ENCODE peak calls at places on chromosomes 11 and 22, in seven cellular contexts. Q is mammary epithelial cell; M is colonic mucosa; C is cardiac muscle cell; U is CD8-positive, alpha-beta T cell; V is mucosa of descending colon; Z is heart right ventricle. O is an unnamed sample. For H3K4me1, the result is how much of the 10 kb centered on the place peaks cover.

GRCh38 chr22:29979645-29980303 is 96.8 kb downstream of the MTMR3 start:
- DNase-seq in U (no peak), C (no peak), V (no peak), M (no peak), Q (no peak), Z (no peak), O (no peak)

GRCh38 chr11:31643831-31644230 is 134.3 kb downstream of the ELP4 start:
- DNase-seq in C (peak), Z (no peak), M (no peak), V (no peak), Q (no peak), U (no peak), O (no peak)

GRCh38 chr11:97610000-97610399 is 1220.2 kb downstream of the JRKL start:
- DNase-seq in C (peak), M (no peak), V (no peak), U (no peak), Z (no peak), Q (no peak), O (no peak)

GRCh38 chr11:1263036-1263435 is 40.2 kb downstream of the MUC5B start:
- DNase-seq in C (no peak), V (peak), Q (no peak), M (peak), U (no peak), Z (peak), O (no peak)

GRCh38 chr22:28268845-28269244 is 349.8 kb upstream of the PITPNB start:
- DNase-seq in C (no peak), M (no peak), Q (no peak), U (no peak), Z (peak), V (no peak), O (no peak)

GRCh38 chr11:9001736-9002135 is 2.1 kb downstream of the NRIP3 start:
- DNase-seq in Z (no peak), M (no peak), Q (peak), V (no peak), U (no peak), C (peak), O (no peak)

GRCh38 chr11:14336507-14337503 is 22.2 kb downstream of the RRAS2 start:
- DNase-seq in M (no peak), Z (no peak), U (no peak), Q (peak), V (no peak), C (peak), O (no peak)

GRCh38 chr11:17864478-17864941 is 129.9 kb downstream of the KCNC1 start:
- DNase-seq in Q (peak), C (no peak), M (peak), V (peak), U (no peak), Z (no peak), O (peak)

GRCh38 chr11:130216591-130217132 is 57.1 kb downstream of the ST14 start:
- DNase-seq in Q (no peak), C (no peak), Z (no peak), V (no peak), U (no peak), M (no peak), O (no peak)

GRCh38 chr22:38308791-38309498 is 8.3 kb downstream of the CSNK1E start:
- DNase-seq in Q (no peak), M (no peak), Z (no peak), U (no peak), C (no peak), V (no peak), O (no peak)
- H3K4me1 ChIP-seq in Q (half or more), M (under half), Z (half or more), U (under half), C (under half), V (under half), O (half or more)

GRCh38 chr22:49451070-49451840 is 376.4 kb downstream of the BRD1 start:
- DNase-seq in V (no peak), M (no peak), Q (no peak), U (no peak), C (no peak), Z (no peak), O (no peak)
- H3K4me3 ChIP-seq in V (no peak), M (no peak), Q (no peak), U (no peak), C (no peak), Z (no peak), O (no peak)

DNA sequence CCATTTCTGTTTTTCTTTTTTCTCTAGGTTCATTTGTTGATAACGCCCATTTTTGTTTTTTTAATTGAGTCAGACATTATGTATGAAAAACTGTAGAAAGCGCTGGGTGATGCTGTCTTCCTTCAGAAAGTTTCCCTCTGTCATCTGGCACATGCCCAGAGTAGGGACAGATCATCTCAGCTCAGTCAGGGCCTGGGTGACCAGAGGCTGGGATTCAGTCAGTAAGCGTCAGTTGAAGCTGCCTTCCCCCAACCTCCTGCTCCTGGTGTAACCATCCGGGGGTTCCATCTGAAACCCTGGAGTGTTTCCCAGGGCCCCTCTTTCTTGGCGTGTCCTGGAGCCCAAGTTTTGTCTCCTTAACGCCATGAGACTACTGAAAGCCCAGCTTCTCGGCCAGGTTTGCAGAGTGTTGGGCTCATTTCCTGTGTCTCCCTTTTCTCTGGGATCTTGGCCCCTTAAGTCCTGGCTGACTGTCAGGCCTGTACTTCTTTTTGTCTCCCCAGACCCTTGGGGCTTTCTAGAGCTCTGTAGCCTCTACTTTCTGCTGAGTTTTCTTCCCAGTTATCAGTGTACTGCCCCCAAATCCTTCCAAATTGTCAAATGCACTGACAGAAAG is 10.7 kb downstream of the PPFIA1 start:
- DNase-seq in C (peak), Z (no peak), U (no peak), V (no peak), Q (no peak), M (no peak), O (peak)
- TF ChIP-seq CTCF in C (no peak), Z (no peak), U (no peak), V (no peak), Q (no peak), M (no peak), O (no peak)

DNA sequence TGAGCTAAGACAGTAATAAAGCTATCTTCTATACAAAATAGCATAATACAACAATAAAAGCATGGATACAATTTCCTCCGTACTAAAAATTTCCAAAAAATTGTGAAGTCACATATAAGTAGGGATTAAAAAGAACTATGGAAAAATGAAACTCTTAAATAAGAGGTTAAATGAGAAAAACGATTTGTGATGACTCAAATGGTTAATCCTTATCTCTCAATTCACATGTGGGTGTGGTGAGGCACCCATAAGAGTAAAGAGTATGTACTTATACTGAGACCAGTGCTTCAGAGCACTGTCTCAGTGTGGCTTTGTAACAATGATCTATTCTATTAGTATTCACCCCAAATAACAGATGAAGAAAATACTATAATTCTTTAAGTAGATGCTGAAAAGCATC is 25.0 kb upstream of the CCDC34 start:
- DNase-seq in M (no peak), C (no peak), V (no peak), Q (no peak), U (no peak), Z (no peak), O (no peak)
- H3K4me1 ChIP-seq in M (under half), C (half or more), V (under half), Q (under half), U (under half), Z (under half), O (under half)

DNA sequence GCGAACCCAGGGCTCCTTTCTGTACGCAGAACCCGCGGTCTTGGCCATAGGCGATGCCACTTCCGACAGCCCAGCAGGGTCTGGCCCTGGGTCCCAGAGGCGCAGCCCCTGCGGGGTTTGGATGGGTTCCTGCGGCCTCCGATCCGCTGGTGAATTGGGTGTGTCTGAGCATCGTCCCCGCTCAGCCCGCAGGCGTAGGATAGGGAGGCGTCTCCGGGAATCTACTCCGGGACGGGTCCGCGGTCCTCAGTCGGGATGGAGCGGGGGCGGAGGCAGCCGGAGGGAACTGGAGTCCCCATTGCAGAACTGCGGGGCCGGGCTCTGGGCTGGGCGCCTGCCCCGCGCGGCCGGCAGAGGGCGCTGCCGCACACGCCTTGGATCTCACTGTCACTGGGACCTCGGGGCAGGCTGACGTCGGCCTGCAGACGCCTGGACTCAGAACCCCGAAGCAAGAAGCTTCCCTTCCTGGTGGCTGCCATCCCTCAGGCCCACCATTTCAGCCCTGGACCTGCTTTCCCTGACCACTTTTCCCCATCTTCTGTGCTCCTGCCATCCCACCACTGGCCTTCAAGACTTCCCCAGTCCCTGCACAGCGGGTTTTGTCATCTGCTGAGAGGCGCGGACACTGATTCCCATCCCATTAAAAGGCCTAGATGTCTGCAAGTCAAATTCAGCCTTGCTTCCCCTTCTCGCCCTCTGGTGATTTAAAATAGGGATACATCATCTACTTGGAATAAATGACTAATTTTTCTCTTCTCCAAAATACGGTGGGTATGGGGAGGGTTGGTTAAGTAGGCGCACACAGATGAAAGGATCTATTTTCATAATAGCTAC is 38.3 kb upstream of the CREB3L1 start:
- DNase-seq in Q (peak), C (peak), V (peak), Z (peak), M (peak), U (peak), O (peak)
- H3K4me3 ChIP-seq in Q (peak), C (peak), V (no peak), Z (peak), M (peak), U (peak), O (no peak)

GRCh38 chr11:34348919-34349318 is 8.9 kb downstream of the ABTB2 start:
- DNase-seq in Q (no peak), M (no peak), Z (no peak), V (no peak), U (no peak), C (no peak), O (no peak)
- TF ChIP-seq CTCF in Q (no peak), M (no peak), Z (no peak), V (no peak), U (no peak), C (no peak), O (no peak)